ENCODE peak calls at places on chromosomes 1 and 21, in four cellular contexts. R is tibial nerve; P is T-helper 2 cell treated with Interferon-gamma antibody and Interleukin-4, amounts not matched to agents 5 μg/mL and 100 μg/mL, for 36 hours; G is naive thymus-derived CD8-positive, alpha-beta T cell. B is an unnamed sample.

GRCh38 chr1:184520343-184520742 is 133.5 kb downstream of the C1orf21 start:
- DNase-seq in R (no peak), P (no peak), G (no peak), B (no peak)

GRCh38 chr1:233094691-233095090 is 144.3 kb downstream of the NTPCR start:
- DNase-seq in R (no peak), P (no peak), G (no peak), B (no peak)

GRCh38 chr1:113434081-113434873 is 44.0 kb downstream of the MAGI3 start:
- DNase-seq in R (no peak), P (no peak), G (no peak), B (no peak)

GRCh38 chr1:13517193-13517812 is 3.5 kb upstream of the LRRC38 start:
- DNase-seq in R (no peak), P (no peak), G (no peak), B (no peak)

GRCh38 chr1:181189245-181189644 is 100.7 kb downstream of the IER5 start:
- DNase-seq in R (no peak), P (no peak), G (no peak), B (no peak)

GRCh38 chr1:224784606-224785328 is 144.7 kb upstream of the DNAH14 start:
- DNase-seq in R (no peak), P (no peak), G (no peak), B (no peak)

GRCh38 chr1:94675373-94675772 is 133.8 kb upstream of the F3 start:
- DNase-seq in R (no peak), P (no peak), G (no peak), B (no peak)

GRCh38 chr1:51214615-51215131 is 21.4 kb upstream of the RNF11 start:
- DNase-seq in R (no peak), P (peak; percentile 73), G (peak; percentile 22), B (no peak)

GRCh38 chr1:113226118-113226517 is 153.1 kb downstream of the LRIG2 start:
- DNase-seq in R (no peak), P (no peak), G (no peak), B (no peak)

GRCh38 chr1:234188454-234188792 is 184.8 kb upstream of the COA6 start:
- DNase-seq in R (no peak), P (no peak), G (no peak), B (peak; percentile 28)

GRCh38 chr1:178660484-178660883 is 64.6 kb upstream of the RALGPS2 start:
- DNase-seq in R (no peak), P (no peak), G (no peak), B (no peak)

GRCh38 chr1:248841702-248842395 is 3.8 kb downstream of the ZNF672 start:
- DNase-seq in R (no peak), P (no peak), G (peak; percentile 45), B (no peak)

GRCh38 chr1:2431095-2431494 is 18.7 kb upstream of the PEX10 start:
- DNase-seq in R (no peak), P (no peak), G (no peak), B (no peak)

GRCh38 chr1:161260939-161261858 is 2.7 kb downstream of the PCP4L1 start:
- DNase-seq in R (no peak), P (no peak), G (no peak), B (no peak)

GRCh38 chr1:44723496-44724407 is 7.2 kb downstream of the RNU5D-1 start:
- DNase-seq in R (no peak), P (peak; percentile 52), G (peak; percentile 42), B (no peak)

GRCh38 chr1:73781257-73781656 is 416.7 kb downstream of the LRRIQ3 start:
- DNase-seq in R (no peak), P (no peak), G (no peak), B (no peak)

GRCh38 chr1:118739421-118739930 is 248.7 kb downstream of the TBX15 start:
- DNase-seq in R (no peak), P (no peak), G (no peak), B (no peak)

GRCh38 chr1:109502368-109502851 is 7.1 kb downstream of the AMIGO1 start:
- DNase-seq in R (no peak), P (no peak), G (peak; percentile 89), B (peak; percentile 50)

GRCh38 chr1:216902669-216903388 is 179.6 kb upstream of the ESRRG start:
- DNase-seq in R (no peak), P (no peak), G (no peak), B (no peak)

GRCh38 chr1:203135636-203136305 is 8.2 kb downstream of the ADORA1 start:
- DNase-seq in R (no peak), P (no peak), G (no peak), B (no peak)

GRCh38 chr21:22476214-22476613 is 1478.0 kb downstream of the NCAM2 start:
- DNase-seq in R (no peak), P (no peak), G (no peak), B (no peak)

GRCh38 chr1:34013958-34014737 is 150.3 kb downstream of the HMGB4 start:
- DNase-seq in R (no peak), P (no peak), G (no peak), B (no peak)

GRCh38 chr1:79551321-79551720 is 544.8 kb upstream of the ADGRL4 start:
- DNase-seq in R (no peak), P (no peak), G (no peak), B (no peak)

GRCh38 chr1:35569956-35570355 is 3.2 kb upstream of the TFAP2E start:
- DNase-seq in R (no peak), P (no peak), G (no peak), B (no peak)

GRCh38 chr1:45299981-45300668 is 26.6 kb upstream of the HPDL start:
- DNase-seq in R (no peak), P (peak; percentile 20), G (peak; percentile 66), B (peak; percentile 61)

GRCh38 chr1:204617256-204618147 is 68.0 kb downstream of the LRRN2 start:
- DNase-seq in R (no peak), P (no peak), G (no peak), B (no peak)

GRCh38 chr1:12604114-12604874 is 13.7 kb downstream of the DHRS3 start:
- DNase-seq in R (no peak), P (peak; percentile 64), G (peak; percentile 69), B (peak; percentile 12)

GRCh38 chr1:212232020-212232570 is 53.1 kb upstream of the PPP2R5A start:
- DNase-seq in R (no peak), P (no peak), G (no peak), B (no peak)

GRCh38 chr1:30768169-30768829 is 10.7 kb upstream of the LAPTM5 start:
- DNase-seq in R (no peak), P (no peak), G (no peak), B (no peak)

GRCh38 chr1:22611530-22611947 is 24.9 kb upstream of the C1QA start:
- DNase-seq in R (no peak), P (no peak), G (peak; percentile 14), B (peak; percentile 25)

GRCh38 chr1:92459871-92460320 is 26.8 kb downstream of the GFI1 start:
- DNase-seq in R (no peak), P (no peak), G (no peak), B (no peak)

GRCh38 chr1:113057006-113057405 is 16.0 kb upstream of the LRIG2 start:
- DNase-seq in R (no peak), P (no peak), G (no peak), B (no peak)

GRCh38 chr1:180299486-180300246 is 69.6 kb downstream of the LHX4 start:
- DNase-seq in R (no peak), P (no peak), G (no peak), B (no peak)

GRCh38 chr1:152112101-152112884 is 3.0 kb downstream of the TCHH start:
- DNase-seq in R (no peak), P (no peak), G (no peak), B (no peak)

B was measured in CD4-positive, CD25-positive, alpha-beta regulatory T cell.